ENCODE peak calls at places on chromosomes 13 and 19, in eight cellular contexts. S is Peyer's patch; G is CD8-positive, alpha-beta T cell; C is transverse colon; T is endodermal cell; P is body of pancreas; Z is HCT116; R is H1. B is an unnamed sample. For H3K4me1, the result is how much of the 10 kb centered on the place peaks cover.

GRCh38 chr19:50791594-50792245 is 1.5 kb downstream of the ACP4 start:
- DNase-seq in R (no peak), P (no peak), S (no peak), G (no peak), C (no peak), Z (no peak), T (peak), B (no peak)

GRCh38 chr13:76732367-76732766 is 153.8 kb downstream of the KCTD12 start:
- DNase-seq in Z (no peak), T (no peak), C (no peak), G (no peak), R (no peak), S (no peak), P (no peak), B (no peak)

GRCh38 chr13:97226013-97226412 is 3.9 kb downstream of the MBNL2 start:
- DNase-seq in T (peak), R (no peak), C (no peak), Z (no peak), S (no peak), P (peak), G (no peak), B (no peak)

GRCh38 chr19:5987077-5987818 is 9.3 kb upstream of the RANBP3 start:
- DNase-seq in Z (peak), R (peak), S (peak), T (peak), P (peak), G (peak), C (peak), B (peak)

GRCh38 chr19:41431426-41432386 is 4.5 kb upstream of the B3GNT8 start:
- DNase-seq in T (peak), G (no peak), S (no peak), P (peak), R (no peak), Z (no peak), C (no peak), B (no peak)

GRCh38 chr19:33060586-33060985 is 4.1 kb downstream of the RHPN2 start:
- DNase-seq in C (no peak), T (no peak), Z (no peak), R (no peak), P (no peak), G (no peak), S (no peak), B (no peak)

GRCh38 chr19:28905996-28906395 is 307.0 kb downstream of the UQCRFS1 start:
- DNase-seq in S (no peak), G (no peak), C (no peak), Z (no peak), R (no peak), P (no peak), T (peak), B (no peak)

GRCh38 chr13:43786766-43787517 is at the start of gene ENOX1:
- DNase-seq in Z (peak), S (no peak), C (peak), P (peak), T (peak), G (no peak), R (no peak), B (no peak)

GRCh38 chr13:101397742-101398141 is 18.6 kb downstream of the NALCN start:
- DNase-seq in P (no peak), C (no peak), Z (no peak), S (no peak), G (no peak), T (no peak), R (no peak), B (no peak)

GRCh38 chr19:10961073-10961762 is 388 bp downstream of the SMARCA4 start:
- DNase-seq in C (peak), Z (no peak), G (no peak), T (peak), S (no peak), R (no peak), P (peak), B (no peak)

GRCh38 chr13:44471686-44472085 is 98.1 kb downstream of the SERP2 start:
- DNase-seq in R (no peak), S (no peak), Z (no peak), T (no peak), G (no peak), P (no peak), C (no peak), B (no peak)

GRCh38 chr19:27777726-27778125 is 1435.2 kb downstream of the UQCRFS1 start:
- DNase-seq in Z (no peak), G (no peak), R (no peak), S (no peak), T (peak), P (no peak), C (no peak), B (no peak)

GRCh38 chr13:53946500-53946899 is 917.9 kb downstream of the OLFM4 start:
- DNase-seq in Z (no peak), T (no peak), S (no peak), C (no peak), P (peak), G (no peak), R (no peak), B (no peak)

GRCh38 chr13:109843695-109844094 is 57.3 kb upstream of the IRS2 start:
- DNase-seq in R (no peak), S (no peak), P (no peak), T (no peak), C (no peak), G (no peak), Z (no peak), B (no peak)

GRCh38 chr13:110331362-110331761 is 24.3 kb downstream of the COL4A2 start:
- DNase-seq in Z (no peak), R (no peak), S (no peak), P (no peak), C (no peak), T (no peak), G (no peak), B (no peak)

GRCh38 chr19:19594371-19594770 is 24.1 kb downstream of the PBX4 start:
- DNase-seq in S (no peak), G (no peak), P (no peak), T (no peak), C (no peak), Z (no peak), R (no peak), B (no peak)

GRCh38 chr13:106143392-106143791 is 392.1 kb downstream of the EFNB2 start:
- DNase-seq in G (no peak), Z (no peak), P (no peak), C (no peak), R (no peak), S (no peak), T (no peak), B (no peak)

GRCh38 chr19:39936622-39937021 is 2.2 kb upstream of the FCGBP start:
- DNase-seq in R (no peak), S (no peak), Z (no peak), G (no peak), C (no peak), T (peak), P (no peak), B (no peak)

GRCh38 chr13:98239156-98240076 is 62.3 kb upstream of the RNF113B start:
- DNase-seq in G (no peak), C (no peak), Z (no peak), T (peak), R (peak), P (no peak), S (no peak), B (no peak)

GRCh38 chr13:38879278-38879677 is 111.4 kb downstream of the STOML3 start:
- DNase-seq in G (no peak), P (no peak), S (no peak), C (no peak), R (no peak), T (no peak), Z (no peak), B (no peak)

GRCh38 chr19:21848706-21849105 is 12.7 kb upstream of the ZNF43 start:
- DNase-seq in R (no peak), P (no peak), S (no peak), C (no peak), T (no peak), Z (no peak), G (no peak), B (peak)

GRCh38 chr19:34269489-34269888 is 15.1 kb downstream of the GARRE1 start:
- DNase-seq in Z (no peak), P (peak), R (no peak), C (no peak), T (no peak), G (no peak), S (no peak), B (no peak)
- H3K4me1 ChIP-seq in Z (under half), P (half or more), R (under half), C (under half), T (under half), G (half or more), S (under half), B (under half)

GRCh38 chr19:48633148-48634035 is 3.8 kb downstream of the DBP start:
- DNase-seq in R (no peak), G (no peak), Z (no peak), C (peak), P (no peak), S (no peak), T (peak), B (no peak)
- H3K27ac ChIP-seq in R (no peak), G (peak), Z (peak), C (peak), P (no peak), S (peak), T (no peak), B (peak)

GRCh38 chr19:531009-531752 is 379 bp upstream of the CDC34 start:
- DNase-seq in T (peak), Z (peak), C (peak), R (no peak), G (peak), S (peak), P (peak), B (peak)
- TF ChIP-seq CTCF in T (peak), Z (no peak), C (no peak), R (no peak), G (no peak), S (no peak), P (no peak), B (no peak)

DNA sequence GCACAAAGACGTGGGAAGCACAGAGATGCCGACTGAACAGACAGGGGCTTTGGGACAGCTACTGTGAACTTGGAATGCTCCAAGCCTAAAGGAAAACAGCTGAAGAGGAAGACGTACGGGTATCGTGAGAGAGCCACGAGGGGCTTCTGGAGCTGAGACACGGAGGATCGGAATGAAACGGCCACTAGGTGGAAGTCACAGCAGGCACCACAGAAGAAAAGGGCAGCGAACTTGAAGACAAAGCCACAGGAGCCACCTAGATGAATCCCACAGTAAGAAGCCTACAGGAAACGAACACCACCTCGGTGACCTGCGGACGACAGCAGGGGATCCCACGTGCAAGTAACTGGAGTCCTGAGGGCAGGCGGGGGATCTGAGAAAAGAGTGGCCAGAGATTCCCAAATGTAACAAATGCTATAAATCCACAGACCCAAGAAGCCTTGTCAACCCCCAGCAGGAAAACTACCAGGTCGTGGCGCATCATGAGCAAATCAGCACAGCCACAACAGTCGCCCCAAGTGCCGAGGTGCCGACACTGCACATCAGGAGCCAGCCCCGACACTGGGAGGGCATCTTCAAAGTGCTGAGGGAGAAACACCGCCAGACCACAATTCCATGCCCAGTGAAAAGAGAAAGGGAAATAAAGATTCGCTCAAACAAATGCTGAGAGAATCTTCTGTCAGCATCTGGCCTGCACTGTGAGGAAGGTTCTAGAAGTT is 39.3 kb upstream of the ISYNA1 start:
- DNase-seq in T (no peak), P (no peak), G (no peak), C (no peak), S (no peak), Z (no peak), R (no peak), B (no peak)
- H3K4me1 ChIP-seq in T (under half), P (half or more), G (half or more), C (under half), S (under half), Z (under half), R (under half), B (under half)

DNA sequence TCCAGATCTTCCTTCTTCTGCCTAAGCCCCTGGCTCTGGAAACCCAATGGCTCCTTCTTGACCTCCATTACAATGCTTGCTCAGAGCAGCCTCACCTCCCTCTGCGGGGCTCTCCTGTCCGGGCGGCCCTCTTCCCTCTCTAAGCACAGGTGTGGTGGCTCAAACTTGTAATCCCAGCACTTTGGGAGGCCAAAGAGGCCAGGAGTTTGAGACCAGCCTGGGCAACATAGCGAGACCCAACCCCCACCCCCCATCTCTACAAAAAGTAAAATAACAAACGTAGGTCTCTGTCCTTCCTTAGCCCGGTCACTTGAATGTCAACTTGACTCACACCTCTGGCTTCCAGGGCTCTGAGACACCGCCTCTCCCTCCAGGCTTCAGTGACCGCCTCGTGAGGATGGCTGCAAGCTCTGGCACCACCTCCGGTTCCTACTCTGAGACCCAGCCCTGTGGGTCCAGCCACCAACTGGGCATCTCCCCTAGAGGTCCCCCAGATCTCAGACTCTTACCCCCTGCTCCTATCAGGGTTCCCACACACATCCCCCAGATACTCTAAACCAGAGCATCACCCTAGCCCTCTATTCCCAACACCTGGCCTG is 4.6 kb upstream of the TLE2 start:
- DNase-seq in Z (no peak), P (no peak), C (no peak), T (no peak), S (no peak), G (no peak), R (no peak), B (no peak)
- H3K27ac ChIP-seq in Z (no peak), P (no peak), C (no peak), T (no peak), S (no peak), G (no peak), R (no peak), B (no peak)

DNA sequence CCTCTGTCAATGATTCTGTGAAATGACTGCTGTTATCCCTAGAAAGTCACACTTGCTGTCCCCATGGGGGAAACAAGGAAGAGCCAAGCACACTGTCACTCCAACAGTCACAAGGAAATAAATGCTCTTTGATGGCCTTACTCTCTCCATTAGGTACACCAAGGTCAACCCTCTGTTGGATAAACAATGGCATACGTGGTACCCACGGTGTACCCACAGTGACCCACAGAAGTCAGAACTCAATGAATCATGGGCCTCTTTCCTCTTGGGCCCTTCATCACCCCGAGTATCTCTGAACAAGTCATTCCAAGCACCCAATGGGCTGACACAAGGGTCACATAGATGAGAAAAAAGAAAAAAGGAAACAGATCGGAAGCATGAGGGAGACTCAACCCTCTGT is 15.4 kb downstream of the DZIP1 start:
- DNase-seq in G (no peak), R (no peak), T (no peak), P (no peak), S (no peak), C (no peak), Z (no peak), B (no peak)
- TF ChIP-seq CTCF in G (no peak), R (no peak), T (no peak), P (no peak), S (no peak), C (no peak), Z (no peak), B (no peak)

GRCh38 chr19:17124025-17124424 is 48.4 kb downstream of the MYO9B start:
- DNase-seq in S (no peak), T (no peak), C (no peak), Z (no peak), R (no peak), P (no peak), G (no peak), B (no peak)
- H3K4me1 ChIP-seq in S (under half), T (under half), C (under half), Z (under half), R (under half), P (under half), G (half or more), B (under half)

DNA sequence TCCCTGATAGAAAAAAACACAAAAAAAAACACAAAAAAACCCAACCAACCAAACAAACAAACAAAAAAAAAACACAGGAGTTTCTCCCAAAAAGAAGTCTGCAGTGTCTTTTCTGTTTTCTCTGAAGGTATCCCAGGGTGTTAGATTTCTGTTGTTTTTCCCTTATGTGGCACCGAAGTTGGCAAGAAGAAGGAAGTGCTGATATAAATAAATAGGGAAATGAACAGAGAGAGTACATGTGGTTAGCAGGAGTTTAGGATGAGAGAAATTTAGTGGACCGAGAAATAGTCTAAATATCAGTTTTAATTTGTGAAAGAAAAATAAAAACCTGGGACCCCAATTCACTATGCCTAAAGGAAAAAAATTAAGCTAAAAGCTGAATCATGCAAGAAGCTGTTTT is 287.0 kb upstream of the SGCG start:
- DNase-seq in P (no peak), G (no peak), T (no peak), S (no peak), C (no peak), R (no peak), Z (no peak), B (no peak)
- H3K27ac ChIP-seq in P (no peak), G (no peak), T (no peak), S (no peak), C (no peak), R (no peak), Z (no peak), B (no peak)

DNA sequence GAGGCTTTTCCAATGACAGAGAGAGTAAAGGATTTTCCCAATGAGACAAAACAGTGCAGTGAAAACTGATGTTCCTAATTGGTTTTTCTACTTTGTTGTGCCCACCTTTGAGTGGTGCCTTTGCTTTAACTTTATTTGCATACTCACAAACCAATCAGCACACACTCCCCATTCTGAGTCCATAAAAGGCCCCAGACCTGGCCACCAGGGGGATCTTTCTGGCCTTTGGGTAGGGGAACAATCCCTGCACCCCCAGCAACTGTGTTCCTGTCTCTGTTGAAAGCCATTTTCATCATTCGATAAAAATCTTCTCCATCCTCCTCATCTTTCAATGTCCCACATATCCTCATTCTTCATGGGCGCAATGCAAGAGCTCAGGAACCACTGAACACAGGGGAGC is 252.8 kb downstream of the B3GLCT start:
- DNase-seq in R (no peak), T (no peak), Z (no peak), G (no peak), S (no peak), P (no peak), C (no peak), B (no peak)
- TF ChIP-seq CTCF in R (peak), T (peak), Z (peak), G (no peak), S (no peak), P (no peak), C (no peak), B (no peak)

GRCh38 chr13:113550453-113550852 is 34.1 kb upstream of the TFDP1 start:
- DNase-seq in R (no peak), P (no peak), C (peak), Z (no peak), S (no peak), G (no peak), T (peak), B (no peak)
- H3K4me1 ChIP-seq in R (under half), P (under half), C (under half), Z (under half), S (under half), G (under half), T (under half), B (under half)